ENCODE peak calls at places on chromosomes 16 and 17, in seven cellular contexts. G, P, K, M, D, T and R are unnamed samples.

GRCh38 chr17:18246880-18247612 is 11.5 kb downstream of the FLII start:
- DNase-seq in G (peak; percentile 47), P (no peak), K (peak; percentile 76), M (peak; percentile 90), D (no peak), T (no peak), R (no peak)

GRCh38 chr16:4641306-4641687 is 16.7 kb downstream of the MGRN1 start:
- DNase-seq in G (no peak), P (no peak), K (no peak), M (no peak), D (no peak), T (no peak), R (no peak)

GRCh38 chr17:50517504-50518264 is 9.4 kb downstream of the MYCBPAP start:
- DNase-seq in G (no peak), P (no peak), K (no peak), M (no peak), D (no peak), T (no peak), R (no peak)

GRCh38 chr17:75872434-75873351 is 5.7 kb downstream of the TRIM47 start:
- DNase-seq in G (peak; percentile 88), P (peak; percentile 63), K (peak; percentile 89), M (peak; percentile 87), D (peak; percentile 81), T (no peak), R (no peak)

GRCh38 chr17:80337195-80337895 is 76.7 kb downstream of the RNF213 start:
- DNase-seq in G (no peak), P (no peak), K (no peak), M (no peak), D (no peak), T (no peak), R (no peak)

GRCh38 chr16:68722119-68723024 is 14.7 kb upstream of the CDH1 start:
- DNase-seq in G (no peak), P (no peak), K (no peak), M (no peak), D (no peak), T (no peak), R (no peak)

GRCh38 chr16:54503011-54503410 is 216.4 kb upstream of the IRX3 start:
- DNase-seq in G (peak; percentile 36), P (no peak), K (peak; percentile 81), M (no peak), D (no peak), T (no peak), R (no peak)

GRCh38 chr17:63800783-63801182 is 26.4 kb upstream of the PSMC5 start:
- DNase-seq in G (no peak), P (no peak), K (no peak), M (no peak), D (no peak), T (no peak), R (no peak)

GRCh38 chr16:35255816-35256215 is 1796.4 kb downstream of the TP53TG3F start:
- DNase-seq in G (no peak), P (no peak), K (no peak), M (no peak), D (no peak), T (no peak), R (no peak)

GRCh38 chr17:38369124-38369886 is 17.7 kb downstream of the SOCS7 start:
- DNase-seq in G (no peak), P (no peak), K (no peak), M (no peak), D (no peak), T (no peak), R (no peak)

GRCh38 chr17:2239882-2240430 is 63.6 kb downstream of the SMG6 start:
- DNase-seq in G (peak; percentile 82), P (no peak), K (peak; percentile 60), M (peak; percentile 63), D (peak; percentile 51), T (peak; percentile 55), R (peak; percentile 53)

GRCh38 chr17:55705847-55706246 is 16.8 kb downstream of the TMEM100 start:
- DNase-seq in G (no peak), P (no peak), K (no peak), M (no peak), D (peak; percentile 69), T (no peak), R (no peak)

GRCh38 chr17:39666601-39667261 is 1.5 kb upstream of the PNMT start:
- DNase-seq in G (no peak), P (peak; percentile 72), K (peak; percentile 86), M (peak; percentile 22), D (no peak), T (peak; percentile 53), R (no peak)

GRCh38 chr17:38717139-38717745 is 12.2 kb downstream of the MLLT6 start:
- DNase-seq in G (no peak), P (no peak), K (no peak), M (no peak), D (no peak), T (no peak), R (no peak)

GRCh38 chr17:74480290-74480689 is 13.9 kb downstream of the CD300A start:
- DNase-seq in G (no peak), P (no peak), K (no peak), M (no peak), D (no peak), T (no peak), R (no peak)

GRCh38 chr17:633641-634091 is 81.0 kb downstream of the VPS53 start:
- DNase-seq in G (peak; percentile 9), P (peak; percentile 24), K (no peak), M (no peak), D (no peak), T (no peak), R (no peak)

GRCh38 chr17:54754560-54754959 is 146.1 kb upstream of the TOM1L1 start:
- DNase-seq in G (no peak), P (peak; percentile 21), K (peak; percentile 35), M (peak; percentile 1), D (no peak), T (no peak), R (no peak)

GRCh38 chr16:87166321-87166720 is 150.9 kb downstream of the C16orf95 start:
- DNase-seq in G (no peak), P (no peak), K (no peak), M (no peak), D (no peak), T (no peak), R (no peak)

GRCh38 chr17:28828294-28829040 is 14.1 kb downstream of the FAM222B start:
- DNase-seq in G (peak; percentile 36), P (no peak), K (no peak), M (no peak), D (no peak), T (no peak), R (peak; percentile 46)

GRCh38 chr17:19904924-19905323 is 37.2 kb upstream of the ULK2 start:
- DNase-seq in G (no peak), P (peak; percentile 74), K (peak; percentile 68), M (no peak), D (no peak), T (no peak), R (no peak)

GRCh38 chr17:27296427-27296979 is 2.6 kb downstream of the WSB1 start:
- DNase-seq in G (peak; percentile 59), P (no peak), K (no peak), M (no peak), D (no peak), T (no peak), R (peak; percentile 55)

GRCh38 chr16:28304214-28304613 is 11.9 kb downstream of the SBK1 start:
- DNase-seq in G (peak; percentile 33), P (peak; percentile 38), K (peak; percentile 62), M (peak; percentile 23), D (peak; percentile 39), T (no peak), R (no peak)

GRCh38 chr16:2329532-2329931 is 11.0 kb downstream of the ABCA3 start:
- DNase-seq in G (no peak), P (no peak), K (peak; percentile 30), M (no peak), D (no peak), T (no peak), R (no peak)

GRCh38 chr16:11224096-11224893 is 31.7 kb downstream of the SOCS1 start:
- DNase-seq in G (peak; percentile 32), P (peak; percentile 69), K (peak; percentile 90), M (no peak), D (no peak), T (peak; percentile 13), R (no peak)

GRCh38 chr16:68778551-68779231 is 41.6 kb downstream of the CDH1 start:
- DNase-seq in G (no peak), P (peak; percentile 50), K (no peak), M (peak; percentile 70), D (no peak), T (no peak), R (no peak)